ENCODE peak calls at places on chromosomes 1 and 21, in ten cellular contexts. E is hepatocyte; I is mammary epithelial cell; X is uterus; Q is CD8-positive, alpha-beta T cell; C is cardiac fibroblast; K is Calu3; Y is H9; D is colonic mucosa; V is GM13977. H is an unnamed sample.

GRCh38 chr1:208162903-208163302 is 81.3 kb downstream of the PLXNA2 start:
- DNase-seq in E (no peak), I (no peak), X (no peak), Q (no peak), C (no peak), K (no peak), Y (no peak), D (peak; percentile 65), V (no peak), H (no peak)

GRCh38 chr1:230632273-230632873 is 9.9 kb upstream of the COG2 start:
- DNase-seq in E (peak; percentile 60), I (peak; percentile 39), X (no peak), Q (no peak), C (peak; percentile 42), K (peak; percentile 54), Y (peak; percentile 60), D (peak; percentile 30), V (peak; percentile 29), H (no peak)

GRCh38 chr21:15558884-15559283 is 170.9 kb upstream of the USP25 start:
- DNase-seq in E (no peak), I (no peak), X (no peak), Q (no peak), C (no peak), K (no peak), Y (no peak), D (no peak), V (no peak), H (no peak)

GRCh38 chr1:185442065-185442464 is 125.0 kb upstream of the IVNS1ABP start:
- DNase-seq in E (no peak), I (no peak), X (no peak), Q (no peak), C (no peak), K (no peak), Y (no peak), D (no peak), V (no peak), H (no peak)

GRCh38 chr1:102833171-102833570 is 275.2 kb downstream of the COL11A1 start:
- DNase-seq in E (no peak), I (peak; percentile 40), X (no peak), Q (no peak), C (no peak), K (no peak), Y (no peak), D (no peak), V (no peak), H (no peak)

GRCh38 chr1:95850798-95851197 is 616.8 kb downstream of the RWDD3 start:
- DNase-seq in E (peak; percentile 59), I (no peak), X (no peak), Q (no peak), C (no peak), K (no peak), Y (no peak), D (no peak), V (no peak), H (no peak)

GRCh38 chr1:18849252-18849651 is 10.2 kb downstream of the TAS1R2 start:
- DNase-seq in E (no peak), I (no peak), X (no peak), Q (no peak), C (peak; percentile 45), K (no peak), Y (no peak), D (no peak), V (no peak), H (no peak)

GRCh38 chr1:62273953-62274352 is 45.3 kb downstream of the KANK4 start:
- DNase-seq in E (no peak), I (no peak), X (no peak), Q (no peak), C (no peak), K (no peak), Y (no peak), D (no peak), V (no peak), H (no peak)

GRCh38 chr1:202023033-202023433 is 12.6 kb downstream of the ELF3 start:
- DNase-seq in E (peak; percentile 93), I (peak; percentile 99), X (no peak), Q (no peak), C (no peak), K (peak; percentile 97), Y (no peak), D (peak; percentile 97), V (no peak), H (no peak)

GRCh38 chr1:181251001-181251712 is 162.7 kb downstream of the IER5 start:
- DNase-seq in E (peak; percentile 19), I (peak; percentile 94), X (peak; percentile 15), Q (no peak), C (peak; percentile 71), K (peak; percentile 37), Y (no peak), D (no peak), V (no peak), H (peak; percentile 75)

GRCh38 chr1:29344336-29344735 is 108.0 kb downstream of the PTPRU start:
- DNase-seq in E (no peak), I (no peak), X (no peak), Q (no peak), C (no peak), K (no peak), Y (no peak), D (no peak), V (no peak), H (no peak)

GRCh38 chr1:29343476-29343875 is 107.2 kb downstream of the PTPRU start:
- DNase-seq in E (no peak), I (no peak), X (no peak), Q (no peak), C (no peak), K (no peak), Y (no peak), D (no peak), V (no peak), H (no peak)

GRCh38 chr1:29343908-29344307 is 107.6 kb downstream of the PTPRU start:
- DNase-seq in E (no peak), I (no peak), X (no peak), Q (no peak), C (no peak), K (no peak), Y (no peak), D (no peak), V (no peak), H (no peak)

GRCh38 chr1:29342351-29342750 is 106.0 kb downstream of the PTPRU start:
- DNase-seq in E (no peak), I (no peak), X (no peak), Q (no peak), C (no peak), K (no peak), Y (no peak), D (no peak), V (no peak), H (no peak)

DNA sequence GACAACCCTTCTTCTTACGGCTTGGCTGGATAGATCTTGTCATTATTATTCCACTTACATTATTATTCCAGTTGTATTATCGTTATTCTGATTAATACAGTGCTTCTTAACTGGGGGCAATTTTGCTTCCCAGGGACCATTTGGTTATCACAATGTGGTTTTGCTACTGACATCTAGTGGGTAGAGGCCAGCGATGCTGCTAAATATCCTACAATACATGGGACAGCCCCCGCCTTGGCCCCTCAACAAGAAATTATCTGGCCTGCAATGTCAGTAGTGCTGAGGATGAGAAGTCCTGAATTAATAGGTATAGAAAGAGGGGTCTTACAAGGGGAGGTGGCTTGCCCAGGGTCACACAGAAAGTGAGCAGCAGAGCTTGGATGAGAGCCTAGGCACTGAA is 105.6 kb downstream of the PTPRU start:
- DNase-seq in E (no peak), I (no peak), X (no peak), Q (no peak), C (peak; percentile 8), K (no peak), Y (no peak), D (no peak), V (no peak), H (no peak)
- TF ChIP-seq CTCF in E (peak; percentile 17), I (no peak), X (no peak), Q (no peak), C (no peak), K (no peak), Y (peak; percentile 49), D (no peak), V (no peak), H (peak; percentile 33)

GRCh38 chr1:22275626-22276395 is 132.9 kb upstream of the WNT4 start:
- DNase-seq in E (peak; percentile 68), I (peak; percentile 39), X (peak; percentile 25), Q (no peak), C (peak; percentile 67), K (peak; percentile 77), Y (peak; percentile 81), D (peak; percentile 68), V (peak; percentile 84), H (peak; percentile 45)
- TF ChIP-seq CTCF in E (peak; percentile 69), I (peak; percentile 76), X (peak; percentile 61), Q (peak; percentile 49), C (peak; percentile 92), K (peak; percentile 79), Y (peak; percentile 93), D (peak; percentile 83), V (peak; percentile 93), H (peak; percentile 96)

DNA sequence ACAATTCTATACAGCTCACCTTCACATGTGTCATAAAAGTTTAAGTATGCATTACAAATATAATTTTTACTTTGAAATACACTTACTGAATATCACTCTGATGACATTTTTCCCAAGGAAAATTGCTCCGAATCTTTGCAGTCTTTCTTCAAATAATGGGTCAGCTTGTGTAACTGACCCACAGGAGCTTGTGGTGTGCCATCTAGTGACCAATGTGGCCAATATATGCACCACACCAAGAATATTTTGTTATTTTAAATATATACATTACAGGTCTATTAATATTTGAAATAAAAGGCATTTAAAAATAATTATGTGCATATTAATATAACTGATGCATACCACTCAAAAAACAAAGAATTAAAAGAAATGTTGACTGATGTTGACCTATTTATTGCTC is 271.4 kb downstream of the TBX15 start:
- DNase-seq in E (peak; percentile 6), I (no peak), X (no peak), Q (no peak), C (no peak), K (no peak), Y (no peak), D (no peak), V (no peak), H (no peak)
- TF ChIP-seq CTCF in E (peak; percentile 50), I (no peak), X (no peak), Q (no peak), C (no peak), K (no peak), Y (peak; percentile 56), D (no peak), V (no peak), H (no peak)

DNA sequence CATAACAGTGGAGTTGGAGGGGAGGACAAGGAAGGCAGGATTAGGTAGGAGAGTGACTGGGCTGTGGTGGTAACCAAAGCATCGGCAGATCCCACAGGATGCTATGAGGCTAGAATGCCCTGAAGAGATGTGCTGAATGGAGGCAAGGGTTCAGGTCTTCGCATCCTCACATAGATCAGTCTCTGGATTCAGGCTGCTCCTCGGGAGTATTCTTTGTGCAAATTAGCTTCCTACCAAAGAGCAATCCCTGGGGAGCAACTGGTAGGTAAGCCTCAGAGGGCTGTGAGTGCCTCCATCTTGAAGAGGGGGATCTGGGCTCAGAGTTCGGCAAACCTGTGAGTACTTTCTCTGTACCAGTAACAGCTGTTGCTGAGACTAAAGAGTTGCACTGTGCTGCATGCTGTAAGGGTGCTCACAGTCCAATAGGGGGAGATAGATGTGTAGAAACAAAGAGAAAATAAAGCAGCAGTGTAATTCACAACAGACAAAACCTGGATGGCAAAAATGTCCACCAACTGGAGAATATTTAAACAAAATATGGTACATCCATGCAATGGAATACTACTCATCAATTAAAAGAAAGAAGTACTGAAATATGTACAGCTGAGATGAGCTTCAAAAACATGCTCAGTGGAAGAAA is 322.4 kb upstream of the DEPDC1 start:
- DNase-seq in E (peak; percentile 33), I (peak; percentile 8), X (no peak), Q (no peak), C (peak; percentile 26), K (no peak), Y (peak; percentile 42), D (no peak), V (peak; percentile 53), H (peak; percentile 18)
- TF ChIP-seq CTCF in E (peak; percentile 56), I (peak; percentile 23), X (peak; percentile 23), Q (no peak), C (peak; percentile 49), K (no peak), Y (peak; percentile 71), D (no peak), V (peak; percentile 39), H (peak; percentile 56)

GRCh38 chr1:53688703-53689102 is 50.3 kb downstream of the GLIS1 start:
- DNase-seq in E (no peak), I (no peak), X (no peak), Q (no peak), C (no peak), K (peak; percentile 34), Y (no peak), D (no peak), V (no peak), H (no peak)
- TF ChIP-seq CTCF in E (no peak), I (no peak), X (no peak), Q (no peak), C (no peak), K (peak; percentile 18), Y (no peak), D (no peak), V (no peak), H (peak; percentile 2)